ENCODE peak calls at places on chromosomes 4 and X, in five cellular contexts. T is suprapubic skin, E is foreskin keratinocyte, A is ovary, Q is left ventricle myocardium inferior. C is an unnamed sample.

GRCh38 chrX:9253211-9253610 is 211.6 kb upstream of the TBL1X start:
- DNase-seq in T (no peak), E (no peak), A (no peak), Q (no peak), C (no peak)

GRCh38 chr4:80307774-80308465 is 27.6 kb upstream of the CFAP299 start:
- DNase-seq in T (no peak), E (peak; percentile 82), A (no peak), Q (no peak), C (no peak)

GRCh38 chr4:166165829-166166420 is 292.9 kb downstream of the TLL1 start:
- DNase-seq in T (no peak), E (peak; percentile 39), A (no peak), Q (no peak), C (no peak)

GRCh38 chrX:142576615-142577014 is 371.5 kb upstream of the MAGEC2 start:
- DNase-seq in T (no peak), E (no peak), A (no peak), Q (no peak), C (no peak)

GRCh38 chr4:47251363-47252135 is 212.0 kb downstream of the COMMD8 start:
- DNase-seq in T (no peak), E (no peak), A (no peak), Q (no peak), C (no peak)

GRCh38 chr4:175147233-175147632 is 229.1 kb downstream of the ADAM29 start:
- DNase-seq in T (no peak), E (no peak), A (no peak), Q (no peak), C (no peak)

GRCh38 chrX:15299945-15300851 is 15.2 kb downstream of the ASB11 start:
- DNase-seq in T (no peak), E (no peak), A (no peak), Q (no peak), C (no peak)

GRCh38 chr4:173218411-173219125 is 50.0 kb downstream of the GALNT7 start:
- DNase-seq in T (no peak), E (no peak), A (no peak), Q (no peak), C (no peak)

GRCh38 chr4:75889537-75890199 is 12.6 kb downstream of the PPEF2 start:
- DNase-seq in T (no peak), E (no peak), A (no peak), Q (no peak), C (no peak)

GRCh38 chrX:39491548-39492297 is 606.0 kb downstream of the BCOR start:
- DNase-seq in T (no peak), E (no peak), A (no peak), Q (no peak), C (no peak)

GRCh38 chrX:13389501-13389900 is 69.6 kb upstream of the ATXN3L start:
- DNase-seq in T (no peak), E (no peak), A (no peak), Q (no peak), C (no peak)

GRCh38 chr4:56680266-56680665 is 830 bp downstream of the HOPX start:
- DNase-seq in T (no peak), E (no peak), A (no peak), Q (no peak), C (no peak)

GRCh38 chr4:123898941-123899666 is 502.5 kb downstream of the SPRY1 start:
- DNase-seq in T (no peak), E (no peak), A (no peak), Q (no peak), C (no peak)

GRCh38 chr4:185183622-185184281 is 20.0 kb downstream of the CFAP97 start:
- DNase-seq in T (peak; percentile 81), E (peak; percentile 64), A (peak; percentile 90), Q (peak; percentile 53), C (no peak)

GRCh38 chrX:80282535-80282934 is 137.7 kb upstream of the TENT5D start:
- DNase-seq in T (no peak), E (no peak), A (no peak), Q (no peak), C (no peak)

GRCh38 chrX:1391370-1391706 is 575 bp downstream of the SLC25A6 start:
- DNase-seq in T (no peak), E (no peak), A (no peak), Q (no peak), C (peak; percentile 53)

GRCh38 chr4:27149541-27150212 is 289.0 kb downstream of the STIM2 start:
- DNase-seq in T (no peak), E (peak; percentile 27), A (no peak), Q (no peak), C (no peak)

GRCh38 chr4:38132140-38132673 is 172.0 kb downstream of the PTTG2 start:
- DNase-seq in T (peak; percentile 75), E (peak; percentile 97), A (peak; percentile 67), Q (no peak), C (peak; percentile 83)

GRCh38 chrX:85375333-85375738 is 4.1 kb downstream of the POF1B start:
- DNase-seq in T (no peak), E (no peak), A (no peak), Q (no peak), C (no peak)

GRCh38 chr4:16418814-16419213 is 192.5 kb upstream of the TAPT1 start:
- DNase-seq in T (no peak), E (peak; percentile 94), A (no peak), Q (no peak), C (no peak)

GRCh38 chr4:80619070-80619674 is 283.6 kb downstream of the CFAP299 start:
- DNase-seq in T (no peak), E (no peak), A (no peak), Q (no peak), C (no peak)

GRCh38 chr4:168917150-168917779 is 92.8 kb downstream of the CBR4 start:
- DNase-seq in T (no peak), E (no peak), A (no peak), Q (no peak), C (no peak)

GRCh38 chrX:153829549-153829798 is 870 bp downstream of the PDZD4 start:
- DNase-seq in T (no peak), E (no peak), A (no peak), Q (no peak), C (no peak)

GRCh38 chrX:120029354-120029753 is 48.1 kb downstream of the RHOXF2B start:
- DNase-seq in T (no peak), E (no peak), A (no peak), Q (no peak), C (no peak)

GRCh38 chr4:140014284-140014683 is 139.7 kb downstream of the MAML3 start:
- DNase-seq in T (no peak), E (no peak), A (no peak), Q (no peak), C (no peak)

GRCh38 chr4:82666970-82667665 is 105.3 kb upstream of the TMEM150C start:
- DNase-seq in T (no peak), E (no peak), A (no peak), Q (no peak), C (no peak)

GRCh38 chr4:10526431-10527222 is 69.4 kb upstream of the ZNF518B start:
- DNase-seq in T (no peak), E (peak; percentile 98), A (no peak), Q (no peak), C (no peak)

GRCh38 chr4:82431026-82431745 is 796 bp downstream of the ENOPH1 start:
- DNase-seq in T (peak; percentile 74), E (no peak), A (no peak), Q (no peak), C (no peak)

GRCh38 chr4:139887962-139888735 is 222.5 kb downstream of the MGST2 start:
- DNase-seq in T (no peak), E (peak; percentile 98), A (no peak), Q (no peak), C (no peak)

GRCh38 chrX:109629310-109629709 is 4.3 kb upstream of the KCNE5 start:
- DNase-seq in T (no peak), E (no peak), A (no peak), Q (no peak), C (no peak)

GRCh38 chr4:57153207-57153606 is 43.0 kb upstream of the IGFBP7 start:
- DNase-seq in T (no peak), E (no peak), A (no peak), Q (no peak), C (no peak)

GRCh38 chrX:107537815-107538214 is 88.4 kb downstream of the FRMPD3 start:
- DNase-seq in T (no peak), E (peak; percentile 29), A (no peak), Q (no peak), C (no peak)

GRCh38 chr4:148126825-148127224 is 315.4 kb downstream of the NR3C2 start:
- DNase-seq in T (no peak), E (no peak), A (no peak), Q (no peak), C (no peak)

GRCh38 chrX:150715180-150715579 is 22.0 kb downstream of the MTMR1 start:
- DNase-seq in T (no peak), E (no peak), A (no peak), Q (no peak), C (no peak)

DNA sequence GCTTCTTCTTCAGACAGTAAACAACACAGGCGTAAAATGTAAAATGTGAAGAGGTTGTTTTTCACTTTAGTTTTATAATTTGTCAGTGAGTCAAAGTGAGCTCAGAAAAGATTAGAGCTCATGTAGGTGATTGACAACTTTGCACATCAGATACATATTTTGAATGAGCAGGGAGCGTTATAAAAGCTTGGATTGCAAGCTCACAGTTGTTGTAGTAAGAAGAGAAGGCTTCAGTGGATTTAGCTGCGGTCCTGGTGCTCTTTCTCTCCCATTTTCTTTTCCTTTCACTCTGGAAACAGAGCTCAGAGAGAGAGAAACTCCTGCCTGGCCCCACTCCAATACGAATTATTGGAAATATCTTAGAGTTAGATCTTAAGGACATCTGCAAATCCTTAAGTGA is 26.4 kb downstream of the MTMR1 start:
- DNase-seq in T (no peak), E (no peak), A (no peak), Q (no peak), C (no peak)
- H3K4me1 ChIP-seq in T (peaks cover 3% of the 10 kb centered on the region), E (no peaks in the 10 kb centered on the region), A (no peaks in the 10 kb centered on the region), Q (no peaks in the 10 kb centered on the region), C (no peaks in the 10 kb centered on the region)

GRCh38 chr4:155522201-155522600 is 144.4 kb upstream of the GUCY1A1 start:
- DNase-seq in T (no peak), E (no peak), A (no peak), Q (no peak), C (no peak)
- H3K4me1 ChIP-seq in T (peaks cover 4% of the 10 kb centered on the region), E (no peaks in the 10 kb centered on the region), A (no peaks in the 10 kb centered on the region), Q (peaks cover 26% of the 10 kb centered on the region), C (no peaks in the 10 kb centered on the region)

GRCh38 chrX:74800062-74800461 is 125.2 kb downstream of the NEXMIF start:
- DNase-seq in T (no peak), E (no peak), A (no peak), Q (no peak), C (no peak)
- H3K4me1 ChIP-seq in T (no peaks in the 10 kb centered on the region), E (no peaks in the 10 kb centered on the region), A (no peaks in the 10 kb centered on the region), Q (no peaks in the 10 kb centered on the region), C (no peaks in the 10 kb centered on the region)

DNA sequence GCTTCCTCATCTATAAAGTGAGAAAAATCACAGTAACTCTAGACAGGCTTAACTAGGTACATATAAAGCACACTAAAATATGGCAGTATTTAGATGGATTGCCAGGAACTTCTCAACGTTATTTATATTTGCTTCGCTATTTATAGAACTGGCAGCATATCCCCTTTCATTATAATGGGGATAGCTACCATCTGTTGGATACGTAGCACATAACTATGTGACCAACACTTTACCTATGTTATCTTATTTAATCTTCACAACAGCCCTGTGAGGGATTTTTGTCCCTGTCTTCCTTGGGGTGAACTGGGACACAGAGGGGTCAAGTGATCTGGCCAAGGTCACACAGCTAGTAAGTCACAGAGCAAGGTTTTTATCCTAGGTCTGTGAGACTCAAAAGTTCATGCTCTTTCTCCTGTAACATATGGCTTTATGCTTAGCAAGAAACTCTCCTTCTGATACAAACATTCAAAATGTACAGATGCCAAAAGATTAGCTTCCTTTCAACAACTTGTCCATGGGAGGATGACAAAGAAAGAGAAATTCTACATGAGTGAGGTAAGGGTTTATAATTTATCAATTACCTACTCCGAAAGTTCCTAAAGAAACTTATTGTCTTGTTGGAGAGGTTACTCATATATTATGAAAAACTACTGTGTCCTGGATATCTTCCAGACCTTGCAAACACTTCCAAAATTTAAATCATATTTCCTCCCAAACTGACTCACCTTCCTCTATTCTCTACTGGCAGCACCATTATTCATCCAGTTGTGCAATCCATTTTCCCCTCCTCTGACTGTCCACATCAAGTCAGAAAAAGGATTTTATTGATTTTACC is 64.9 kb downstream of the ENPEP start:
- DNase-seq in T (no peak), E (peak; percentile 97), A (no peak), Q (no peak), C (no peak)
- H3K4me1 ChIP-seq in T (no peaks in the 10 kb centered on the region), E (peaks cover 16% of the 10 kb centered on the region), A (no peaks in the 10 kb centered on the region), Q (peaks cover 4% of the 10 kb centered on the region), C (no peaks in the 10 kb centered on the region)

C was measured in ascending aorta.